ENCODE peak calls at places on chromosomes 4 and X, in four cellular contexts. One of them, this sample, is unnamed.

GRCh38 chrX:118974908-118975671 is 672 bp downstream of the LONRF3 start:
- DNase-seq in epithelial cell of esophagus: peak
- DNase-seq in mesenchymal stem cell: peak
- DNase-seq in dorsolateral prefrontal cortex: peak
- DNase-seq in this sample: peak

GRCh38 chr4:59671037-59671436 is 1529.1 kb upstream of the ADGRL3 start:
- DNase-seq in epithelial cell of esophagus: no peak
- DNase-seq in mesenchymal stem cell: no peak
- DNase-seq in dorsolateral prefrontal cortex: no peak
- DNase-seq in this sample: no peak

GRCh38 chr4:82746705-82747567 is 51.7 kb downstream of the SCD5 start:
- DNase-seq in epithelial cell of esophagus: no peak
- DNase-seq in mesenchymal stem cell: no peak
- DNase-seq in dorsolateral prefrontal cortex: no peak
- DNase-seq in this sample: no peak

GRCh38 chrX:116823677-116824076 is 360.9 kb upstream of the CT83 start:
- DNase-seq in epithelial cell of esophagus: no peak
- DNase-seq in mesenchymal stem cell: no peak
- DNase-seq in dorsolateral prefrontal cortex: no peak
- DNase-seq in this sample: no peak

GRCh38 chr4:18369561-18369960 is 348.0 kb upstream of the LCORL start:
- DNase-seq in epithelial cell of esophagus: no peak
- DNase-seq in mesenchymal stem cell: no peak
- DNase-seq in dorsolateral prefrontal cortex: no peak
- DNase-seq in this sample: no peak

GRCh38 chrX:71301195-71301924 is at the start of gene ITGB1BP2:
- DNase-seq in epithelial cell of esophagus: no peak
- DNase-seq in mesenchymal stem cell: peak
- DNase-seq in dorsolateral prefrontal cortex: no peak
- DNase-seq in this sample: peak

GRCh38 chrX:132086717-132087116 is 41.1 kb downstream of the FRMD7 start:
- DNase-seq in epithelial cell of esophagus: peak
- DNase-seq in mesenchymal stem cell: peak
- DNase-seq in dorsolateral prefrontal cortex: no peak
- DNase-seq in this sample: no peak

GRCh38 chr4:81652069-81652478 is 180.4 kb upstream of the RASGEF1B start:
- DNase-seq in epithelial cell of esophagus: no peak
- DNase-seq in mesenchymal stem cell: no peak
- DNase-seq in dorsolateral prefrontal cortex: no peak
- DNase-seq in this sample: no peak

GRCh38 chr4:99810536-99810935 is 6.1 kb upstream of the DAPP1 start:
- DNase-seq in epithelial cell of esophagus: no peak
- DNase-seq in mesenchymal stem cell: no peak
- DNase-seq in dorsolateral prefrontal cortex: no peak
- DNase-seq in this sample: no peak

GRCh38 chrX:13029831-13030771 is 14.3 kb downstream of the FAM9C start:
- DNase-seq in epithelial cell of esophagus: no peak
- DNase-seq in mesenchymal stem cell: peak
- DNase-seq in dorsolateral prefrontal cortex: no peak
- DNase-seq in this sample: no peak

GRCh38 chrX:17495052-17495451 is 120.1 kb downstream of the NHS start:
- DNase-seq in epithelial cell of esophagus: peak
- DNase-seq in mesenchymal stem cell: no peak
- DNase-seq in dorsolateral prefrontal cortex: no peak
- DNase-seq in this sample: no peak

GRCh38 chr4:17055788-17056187 is 157.3 kb upstream of the LDB2 start:
- DNase-seq in epithelial cell of esophagus: peak
- DNase-seq in mesenchymal stem cell: peak
- DNase-seq in dorsolateral prefrontal cortex: peak
- DNase-seq in this sample: peak

GRCh38 chr4:153603835-153604234 is 80.2 kb upstream of the TLR2 start:
- DNase-seq in epithelial cell of esophagus: no peak
- DNase-seq in mesenchymal stem cell: no peak
- DNase-seq in dorsolateral prefrontal cortex: no peak
- DNase-seq in this sample: no peak

GRCh38 chr4:26028793-26029511 is 114.9 kb downstream of the SMIM20 start:
- DNase-seq in epithelial cell of esophagus: peak
- DNase-seq in mesenchymal stem cell: peak
- DNase-seq in dorsolateral prefrontal cortex: peak
- DNase-seq in this sample: peak

GRCh38 chr4:121898150-121898549 is 27.9 kb upstream of the BBS7 start:
- DNase-seq in epithelial cell of esophagus: peak
- DNase-seq in mesenchymal stem cell: no peak
- DNase-seq in dorsolateral prefrontal cortex: no peak
- DNase-seq in this sample: peak

GRCh38 chrX:22063284-22063683 is 31.2 kb downstream of the PHEX start:
- DNase-seq in epithelial cell of esophagus: peak
- DNase-seq in mesenchymal stem cell: no peak
- DNase-seq in dorsolateral prefrontal cortex: no peak
- DNase-seq in this sample: peak

GRCh38 chr4:185227131-185227551 is 17.7 kb downstream of the SNX25 start:
- DNase-seq in epithelial cell of esophagus: no peak
- DNase-seq in mesenchymal stem cell: peak
- DNase-seq in dorsolateral prefrontal cortex: no peak
- DNase-seq in this sample: peak

GRCh38 chrX:53441531-53442321 is 7.6 kb upstream of the HSD17B10 start:
- DNase-seq in epithelial cell of esophagus: peak
- DNase-seq in mesenchymal stem cell: peak
- DNase-seq in dorsolateral prefrontal cortex: peak
- DNase-seq in this sample: peak

GRCh38 chr4:63637270-63637669 is 772.0 kb downstream of the TECRL start:
- DNase-seq in epithelial cell of esophagus: no peak
- DNase-seq in mesenchymal stem cell: no peak
- DNase-seq in dorsolateral prefrontal cortex: no peak
- DNase-seq in this sample: no peak

GRCh38 chrX:40504801-40505605 is 75.8 kb upstream of the ATP6AP2 start:
- DNase-seq in epithelial cell of esophagus: no peak
- DNase-seq in mesenchymal stem cell: peak
- DNase-seq in dorsolateral prefrontal cortex: no peak
- DNase-seq in this sample: no peak

GRCh38 chr4:52037730-52038108 is 380 bp downstream of the SGCB start:
- DNase-seq in epithelial cell of esophagus: no peak
- DNase-seq in mesenchymal stem cell: peak
- DNase-seq in dorsolateral prefrontal cortex: peak
- DNase-seq in this sample: no peak

GRCh38 chr4:124610214-124610613 is 102.3 kb downstream of the ANKRD50 start:
- DNase-seq in epithelial cell of esophagus: peak
- DNase-seq in mesenchymal stem cell: no peak
- DNase-seq in dorsolateral prefrontal cortex: no peak
- DNase-seq in this sample: no peak

GRCh38 chr4:25012671-25013070 is 18.1 kb downstream of the LGI2 start:
- DNase-seq in epithelial cell of esophagus: no peak
- DNase-seq in mesenchymal stem cell: no peak
- DNase-seq in dorsolateral prefrontal cortex: no peak
- DNase-seq in this sample: no peak

GRCh38 chr4:14446311-14446710 is 556.0 kb upstream of the CPEB2 start:
- DNase-seq in epithelial cell of esophagus: peak
- DNase-seq in mesenchymal stem cell: no peak
- DNase-seq in dorsolateral prefrontal cortex: no peak
- DNase-seq in this sample: no peak

GRCh38 chr4:104352211-104352610 is 142.5 kb downstream of the CXXC4 start:
- DNase-seq in epithelial cell of esophagus: peak
- DNase-seq in mesenchymal stem cell: no peak
- DNase-seq in dorsolateral prefrontal cortex: no peak
- DNase-seq in this sample: peak

DNA sequence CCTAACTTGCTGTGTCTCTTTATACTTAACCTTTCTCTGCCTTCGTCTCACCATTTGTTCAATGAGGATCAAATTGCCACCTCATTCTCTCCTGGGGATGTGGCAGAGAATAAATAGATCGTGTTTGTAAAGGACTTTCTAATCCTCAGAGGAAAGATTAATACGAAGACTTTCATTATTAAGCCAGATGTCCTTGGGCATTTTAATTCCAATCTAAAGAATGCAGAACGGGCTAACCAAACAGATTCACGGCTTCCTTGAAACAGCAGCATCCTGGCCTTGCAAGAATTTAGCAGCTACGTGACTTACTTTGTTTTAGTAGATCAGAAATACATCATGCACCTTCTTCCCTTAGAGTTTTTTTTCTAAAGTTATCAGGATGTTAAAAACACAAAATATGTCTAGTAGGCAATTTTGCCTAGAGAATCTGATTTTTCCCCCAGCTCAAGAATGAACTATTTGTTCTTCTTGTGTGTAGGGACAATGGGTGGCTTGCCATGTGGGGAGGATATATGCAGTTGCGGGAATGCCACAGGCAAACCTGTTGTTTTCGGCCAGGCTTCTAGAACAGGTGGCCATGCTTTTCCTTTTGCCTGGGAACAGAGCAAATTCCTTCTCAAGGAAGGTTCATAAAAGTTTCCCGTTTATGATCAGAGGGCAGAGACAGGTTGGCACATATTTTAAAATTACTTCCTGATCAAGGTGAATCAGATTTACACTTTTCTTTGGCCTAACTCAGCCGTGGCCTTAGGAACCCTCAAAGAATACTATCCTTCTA is 3.0 kb downstream of the MID1 start:
- DNase-seq in epithelial cell of esophagus: no peak
- DNase-seq in mesenchymal stem cell: no peak
- DNase-seq in dorsolateral prefrontal cortex: no peak
- DNase-seq in this sample: no peak
- H3K4me3 ChIP-seq in epithelial cell of esophagus: peak
- H3K4me3 ChIP-seq in mesenchymal stem cell: no peak
- H3K4me3 ChIP-seq in dorsolateral prefrontal cortex: no peak
- H3K4me3 ChIP-seq in this sample: no peak

GRCh38 chrX:3244203-3244743 is 102.2 kb downstream of the MXRA5 start:
- DNase-seq in epithelial cell of esophagus: peak
- DNase-seq in mesenchymal stem cell: peak
- DNase-seq in dorsolateral prefrontal cortex: no peak
- DNase-seq in this sample: no peak
- H3K4me3 ChIP-seq in epithelial cell of esophagus: no peak
- H3K4me3 ChIP-seq in mesenchymal stem cell: peak
- H3K4me3 ChIP-seq in dorsolateral prefrontal cortex: no peak
- H3K4me3 ChIP-seq in this sample: no peak

DNA sequence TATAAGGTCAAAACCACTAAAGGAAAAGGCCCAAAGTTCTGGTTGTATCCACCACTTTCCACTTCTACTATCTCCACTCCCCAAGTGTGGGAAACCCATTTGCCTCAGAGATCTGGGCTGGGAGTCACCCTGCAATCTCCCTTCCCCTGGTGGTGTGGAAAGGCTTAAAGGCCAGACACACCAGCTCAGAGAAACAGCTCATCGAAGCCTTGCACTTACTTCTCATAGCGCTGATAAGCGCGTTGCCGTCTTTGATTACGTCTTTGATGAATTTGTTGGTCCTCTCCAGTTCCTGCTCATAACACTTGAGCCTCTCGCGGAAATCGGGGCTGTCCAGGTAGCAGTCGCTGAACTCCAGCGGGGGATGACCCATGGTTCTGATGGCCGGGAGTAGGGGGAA is 647 bp downstream of the OPHN1 start:
- DNase-seq in epithelial cell of esophagus: peak
- DNase-seq in mesenchymal stem cell: peak
- DNase-seq in dorsolateral prefrontal cortex: no peak
- DNase-seq in this sample: no peak
- H3K4me3 ChIP-seq in epithelial cell of esophagus: peak
- H3K4me3 ChIP-seq in mesenchymal stem cell: peak
- H3K4me3 ChIP-seq in dorsolateral prefrontal cortex: peak
- H3K4me3 ChIP-seq in this sample: no peak

DNA sequence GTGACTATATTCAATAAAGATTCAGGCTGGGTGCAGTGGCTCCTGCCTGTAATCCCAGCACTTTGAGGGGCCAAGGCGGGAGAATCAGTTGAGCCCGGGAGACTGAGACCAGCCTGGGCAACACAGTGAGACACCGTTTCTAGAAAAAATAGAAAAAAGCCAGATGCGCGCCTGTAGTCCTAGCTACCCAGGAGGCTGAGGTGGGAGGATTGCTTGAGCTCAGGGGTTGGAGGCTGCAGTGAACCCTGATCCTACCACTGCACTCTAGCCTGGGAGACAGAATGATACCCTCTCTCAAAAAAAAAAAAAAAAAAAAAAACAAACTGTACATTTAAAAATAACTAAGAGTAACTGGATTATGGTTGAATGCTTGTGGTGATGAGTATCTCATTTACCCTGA is 1.1 kb downstream of the NUDT6 start:
- DNase-seq in epithelial cell of esophagus: no peak
- DNase-seq in mesenchymal stem cell: no peak
- DNase-seq in dorsolateral prefrontal cortex: no peak
- DNase-seq in this sample: no peak
- H3K4me3 ChIP-seq in epithelial cell of esophagus: peak
- H3K4me3 ChIP-seq in mesenchymal stem cell: peak
- H3K4me3 ChIP-seq in dorsolateral prefrontal cortex: peak
- H3K4me3 ChIP-seq in this sample: peak

DNA sequence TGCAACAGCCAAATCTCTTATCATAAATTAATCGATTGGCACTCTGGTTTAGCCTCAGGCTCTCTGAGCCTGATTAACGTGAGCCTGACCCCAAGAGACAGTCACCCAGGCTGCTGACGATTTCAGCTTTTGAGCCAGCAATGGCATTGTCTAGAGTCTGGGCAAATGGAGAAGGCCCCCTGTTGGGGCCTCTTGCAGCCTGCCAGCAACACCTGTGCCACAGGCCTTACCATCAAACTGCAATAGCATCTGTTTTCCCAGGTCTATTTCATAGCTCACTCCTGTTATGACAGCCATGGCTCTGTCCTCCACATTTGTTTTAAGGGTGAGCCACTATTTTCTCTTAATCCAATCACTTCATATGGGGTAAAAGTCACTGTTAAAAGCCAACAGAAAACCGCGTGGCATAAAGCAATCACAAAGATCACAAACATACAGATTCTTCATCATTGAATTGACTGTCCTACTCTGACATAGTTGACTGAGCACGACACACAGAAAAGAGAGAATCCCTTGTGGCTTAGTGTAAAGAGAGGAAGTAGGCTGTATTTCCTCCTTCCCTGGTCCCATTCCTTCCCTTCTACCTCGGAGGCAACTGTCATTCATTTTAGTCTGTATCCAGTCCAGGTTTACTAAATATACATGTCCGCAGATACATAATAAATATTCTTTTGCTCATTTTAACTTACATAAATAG is 47.8 kb downstream of the SLC9A7 start:
- DNase-seq in epithelial cell of esophagus: no peak
- DNase-seq in mesenchymal stem cell: no peak
- DNase-seq in dorsolateral prefrontal cortex: no peak
- DNase-seq in this sample: no peak
- H3K4me3 ChIP-seq in epithelial cell of esophagus: no peak
- H3K4me3 ChIP-seq in mesenchymal stem cell: no peak
- H3K4me3 ChIP-seq in dorsolateral prefrontal cortex: no peak
- H3K4me3 ChIP-seq in this sample: no peak